ENCODE peak calls at places on chromosomes 13 and 19, in eight cellular contexts. Z, Q, M, S, L, J, B and E are unnamed samples. For H3K9me3, the result is how much of the 10 kb centered on the place peaks cover.

GRCh38 chr19:48967346-48968178 is 2.5 kb downstream of the FTL start:
- DNase-seq in J (no peak), S (peak), B (peak), L (peak), M (no peak), Q (peak), Z (no peak), E (no peak)

GRCh38 chr13:72960541-72960940 is 98.3 kb upstream of the KLF5 start:
- DNase-seq in S (no peak), M (no peak), J (no peak), Q (peak), B (no peak), Z (no peak), L (no peak), E (no peak)

GRCh38 chr13:48818495-48818961 is 157.2 kb upstream of the FNDC3A start:
- DNase-seq in Z (no peak), L (no peak), J (peak), B (no peak), S (no peak), Q (no peak), M (no peak), E (no peak)

GRCh38 chr13:41017153-41017552 is 2.0 kb downstream of the ELF1 start:
- DNase-seq in J (no peak), L (no peak), Z (no peak), B (no peak), S (no peak), M (peak), Q (peak), E (no peak)

GRCh38 chr13:90233933-90234672 is 1113.4 kb upstream of the MIR17HG start:
- DNase-seq in S (no peak), L (no peak), B (no peak), Q (no peak), Z (no peak), M (no peak), J (no peak), E (no peak)

GRCh38 chr13:26518433-26519084 is 38.9 kb upstream of the WASF3 start:
- DNase-seq in Z (peak), M (no peak), S (no peak), Q (no peak), B (no peak), L (no peak), J (no peak), E (no peak)

GRCh38 chr19:40598918-40599307 is 2.3 kb upstream of the LTBP4 start:
- DNase-seq in L (no peak), Z (no peak), B (no peak), M (no peak), S (no peak), J (no peak), Q (no peak), E (no peak)

GRCh38 chr19:29841559-29842367 is 30.0 kb downstream of the CCNE1 start:
- DNase-seq in B (no peak), M (no peak), Q (no peak), J (no peak), S (peak), Z (peak), L (no peak), E (no peak)

GRCh38 chr13:109789262-109789661 is 2.9 kb upstream of the IRS2 start:
- DNase-seq in Q (no peak), J (no peak), L (no peak), S (no peak), B (no peak), Z (no peak), M (no peak), E (no peak)

GRCh38 chr13:19052931-19053330 is 128.7 kb downstream of the TUBA3C start:
- DNase-seq in L (no peak), Q (no peak), B (no peak), Z (no peak), J (no peak), M (no peak), S (no peak), E (no peak)

GRCh38 chr13:19050901-19051300 is 130.7 kb downstream of the TUBA3C start:
- DNase-seq in J (no peak), S (no peak), L (no peak), Z (no peak), Q (no peak), M (no peak), B (no peak), E (no peak)

GRCh38 chr13:19055611-19056010 is 126.0 kb downstream of the TUBA3C start:
- DNase-seq in B (no peak), L (no peak), J (no peak), S (no peak), M (no peak), Q (no peak), Z (no peak), E (no peak)

GRCh38 chr13:19052180-19052579 is 129.4 kb downstream of the TUBA3C start:
- DNase-seq in S (no peak), J (no peak), B (no peak), Q (no peak), M (no peak), Z (no peak), L (no peak), E (no peak)

DNA sequence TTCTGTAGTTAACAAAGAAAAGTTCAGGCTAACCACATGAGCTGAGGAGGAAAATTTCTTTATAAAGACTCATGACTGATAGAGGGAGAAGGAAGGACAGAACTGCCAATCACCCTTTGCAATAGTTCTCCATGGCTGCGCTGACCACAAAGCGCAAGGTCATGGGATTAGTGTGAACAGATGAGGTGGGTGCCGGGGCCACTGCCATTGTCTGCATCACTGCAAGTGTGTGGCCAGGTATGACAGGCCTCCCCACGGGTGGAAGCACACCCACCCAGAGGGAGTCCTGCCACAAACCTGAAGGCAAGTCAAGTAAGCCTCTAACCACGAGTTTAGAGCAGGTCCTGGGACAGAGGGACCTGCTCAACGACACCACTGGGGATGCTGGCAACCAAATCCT is 128.1 kb downstream of the TUBA3C start:
- DNase-seq in Z (no peak), S (no peak), L (no peak), Q (no peak), J (no peak), M (no peak), B (no peak), E (no peak)
- H3K9me3 ChIP-seq in Z (under half), S (under half), L (under half), Q (under half), J (under half), M (under half), B (under half), E (under half)

GRCh38 chr19:16030964-16031871 is 45.1 kb upstream of the TPM4 start:
- DNase-seq in B (no peak), Z (no peak), J (no peak), Q (no peak), L (no peak), M (no peak), S (no peak), E (no peak)
- H3K9me3 ChIP-seq in B (under half), Z (under half), J (under half), Q (under half), L (under half), M (under half), S (under half), E (under half)

GRCh38 chr19:9289231-9289884 is 20.3 kb downstream of the ZNF699 start:
- DNase-seq in S (no peak), Z (no peak), L (no peak), Q (no peak), B (no peak), M (no peak), J (no peak), E (no peak)
- H3K9me3 ChIP-seq in S (under half), Z (under half), L (half or more), Q (under half), B (half or more), M (half or more), J (half or more), E (under half)

GRCh38 chr13:36212789-36213188 is 1.6 kb downstream of the SOHLH2 start:
- DNase-seq in M (no peak), Q (no peak), B (no peak), J (no peak), S (no peak), L (no peak), Z (peak), E (no peak)

GRCh38 chr13:36207672-36208071 is 6.7 kb downstream of the SOHLH2 start:
- DNase-seq in B (no peak), M (no peak), S (no peak), L (no peak), Z (no peak), Q (no peak), J (no peak), E (no peak)

GRCh38 chr13:36214163-36214921 is at the start of gene SOHLH2:
- DNase-seq in M (no peak), Z (no peak), L (peak), Q (no peak), J (no peak), S (no peak), B (no peak), E (no peak)

GRCh38 chr13:36217456-36217855 is 3.1 kb upstream of the SOHLH2 start:
- DNase-seq in S (no peak), L (no peak), Z (no peak), M (no peak), Q (no peak), B (no peak), J (no peak), E (no peak)

DNA sequence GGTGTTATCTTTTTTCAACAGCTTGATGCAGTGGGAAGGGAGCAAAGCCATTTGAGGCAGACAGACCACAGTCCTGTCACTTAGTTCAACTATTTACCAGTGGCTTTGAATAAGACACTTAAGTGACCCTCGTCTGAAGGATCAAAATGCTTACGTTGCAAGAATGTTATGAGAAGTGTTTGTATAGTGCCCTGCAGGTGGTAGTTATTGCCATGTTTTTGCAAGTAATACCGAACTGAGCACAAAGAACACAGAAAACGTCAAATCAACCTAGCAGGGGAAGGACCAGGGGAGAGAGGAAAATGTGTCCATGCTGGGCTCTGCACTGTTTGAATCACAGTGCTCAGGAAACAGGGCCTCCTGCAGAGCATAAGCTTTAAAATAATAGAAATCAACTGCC is 2.8 kb downstream of the SOHLH2 start:
- DNase-seq in Q (no peak), L (no peak), Z (no peak), S (no peak), M (no peak), B (no peak), J (no peak), E (no peak)
- H3K9me3 ChIP-seq in Q (under half), L (under half), Z (under half), S (under half), M (under half), B (under half), J (under half), E (under half)

GRCh38 chr19:56884481-56884880 is 44.0 kb upstream of the PEG3 start:
- DNase-seq in J (no peak), B (no peak), Z (no peak), S (no peak), Q (no peak), M (peak), L (no peak), E (no peak)
- H3K9me3 ChIP-seq in J (under half), B (under half), Z (under half), S (under half), Q (under half), M (half or more), L (under half), E (under half)

GRCh38 chr13:50780201-50781015 is 63.1 kb downstream of the DLEU7 start:
- DNase-seq in M (no peak), Z (no peak), S (no peak), Q (no peak), B (no peak), L (no peak), J (no peak), E (no peak)
- H3K9me3 ChIP-seq in M (under half), Z (under half), S (under half), Q (under half), B (under half), L (under half), J (under half), E (under half)